ENCODE peak calls at places on chromosomes 13 and 19, in seven cellular contexts. Z is IMR-90; M is stimulated activated CD8-positive, alpha-beta memory T cell treated with anti-CD3 and anti-CD28 coated beads, Interleukin-7, amount 100 ng/mL, for 24 hours; C is HS-5; Y is lower leg skin; U is fibroblast of mammary gland; E is HFFc6. B is an unnamed sample.

GRCh38 chr19:39124136-39124764 is 1.3 kb upstream of the PAK4 start:
- DNase-seq in Z (no peak), M (no peak), C (no peak), Y (no peak), U (no peak), E (no peak), B (no peak)

GRCh38 chr19:5953680-5954213 is 24.2 kb downstream of the RANBP3 start:
- DNase-seq in Z (no peak), M (no peak), C (no peak), Y (no peak), U (no peak), E (no peak), B (no peak)

GRCh38 chr13:106471957-106472543 is 63.4 kb downstream of the EFNB2 start:
- DNase-seq in Z (peak), M (no peak), C (peak), Y (peak), U (peak), E (peak), B (peak)

GRCh38 chr13:75836441-75836840 is 200.3 kb downstream of the LMO7 start:
- DNase-seq in Z (no peak), M (no peak), C (no peak), Y (no peak), U (no peak), E (no peak), B (no peak)

GRCh38 chr13:33231339-33231738 is 54.2 kb downstream of the STARD13 start:
- DNase-seq in Z (no peak), M (no peak), C (no peak), Y (no peak), U (no peak), E (no peak), B (no peak)

GRCh38 chr19:49067554-49067953 is 2.9 kb upstream of the NTF4 start:
- DNase-seq in Z (no peak), M (no peak), C (no peak), Y (no peak), U (no peak), E (no peak), B (no peak)

GRCh38 chr19:38666662-38667448 is 19.4 kb downstream of the ACTN4 start:
- DNase-seq in Z (peak), M (no peak), C (no peak), Y (no peak), U (peak), E (peak), B (peak)

GRCh38 chr13:27559714-27560113 is 60.6 kb downstream of the LNX2 start:
- DNase-seq in Z (no peak), M (no peak), C (no peak), Y (no peak), U (no peak), E (no peak), B (no peak)

GRCh38 chr13:76798037-76798436 is 88.2 kb downstream of the KCTD12 start:
- DNase-seq in Z (no peak), M (no peak), C (no peak), Y (no peak), U (peak), E (no peak), B (no peak)

GRCh38 chr13:20141238-20142018 is 19.4 kb downstream of the GJA3 start:
- DNase-seq in Z (no peak), M (no peak), C (no peak), Y (no peak), U (no peak), E (no peak), B (no peak)

GRCh38 chr19:46659151-46660007 is 1.6 kb downstream of the DACT3 start:
- DNase-seq in Z (no peak), M (no peak), C (no peak), Y (no peak), U (no peak), E (no peak), B (no peak)

GRCh38 chr19:52464798-52465470 is 11.6 kb downstream of the ZNF578 start:
- DNase-seq in Z (no peak), M (no peak), C (no peak), Y (no peak), U (no peak), E (no peak), B (no peak)

GRCh38 chr19:10086032-10086903 is at the start of gene SHFL:
- DNase-seq in Z (peak), M (peak), C (no peak), Y (no peak), U (peak), E (peak), B (no peak)

GRCh38 chr19:5643060-5643459 is 20.2 kb downstream of the SAFB start:
- DNase-seq in Z (no peak), M (no peak), C (no peak), Y (no peak), U (no peak), E (no peak), B (no peak)

GRCh38 chr13:101875717-101876393 is 423.4 kb downstream of the ITGBL1 start:
- DNase-seq in Z (peak), M (no peak), C (peak), Y (no peak), U (peak), E (peak), B (peak)

GRCh38 chr19:47886010-47886559 is at the start of gene SULT2A1:
- DNase-seq in Z (no peak), M (no peak), C (no peak), Y (no peak), U (no peak), E (no peak), B (no peak)

GRCh38 chr19:2733930-2734588 is 5.8 kb downstream of the SLC39A3 start:
- DNase-seq in Z (no peak), M (no peak), C (no peak), Y (no peak), U (peak), E (no peak), B (no peak)

GRCh38 chr19:10270180-10270615 is 722 bp upstream of the ICAM1 start:
- DNase-seq in Z (no peak), M (peak), C (no peak), Y (peak), U (no peak), E (no peak), B (no peak)

GRCh38 chr19:55621673-55622231 is 2.6 kb downstream of the ZNF784 start:
- DNase-seq in Z (no peak), M (no peak), C (no peak), Y (no peak), U (no peak), E (no peak), B (no peak)

GRCh38 chr13:101624210-101624922 is 171.9 kb downstream of the ITGBL1 start:
- DNase-seq in Z (peak), M (no peak), C (no peak), Y (no peak), U (no peak), E (no peak), B (no peak)

GRCh38 chr13:40069173-40070044 is 413.9 kb downstream of the COG6 start:
- DNase-seq in Z (peak), M (peak), C (no peak), Y (peak), U (peak), E (peak), B (no peak)